ENCODE peak calls at places on chromosomes 12 and 14, in eight cellular contexts. One of them, this sample, is unnamed.

GRCh38 chr12:21950649-21951048 is 9.4 kb upstream of the ABCC9 start:
- DNase-seq in HFF-Myc: no peak
- DNase-seq in Daoy: no peak
- DNase-seq in T-helper 9 cell: no peak
- DNase-seq in dermis blood vessel endothelial cell: no peak
- DNase-seq in PC-3: no peak
- DNase-seq in activated CD4-positive, alpha-beta T cell treated with anti-CD3 and anti-CD28 coated beads, Interleukin-2, amount 50 U/mL, for 24 hours: no peak
- DNase-seq in activated CD8-positive, alpha-beta memory T cell treated with anti-CD3 and anti-CD28 coated beads, Interleukin-2, amount 50 U/mL, for 4 hours: no peak
- DNase-seq in this sample: no peak

GRCh38 chr14:103008768-103009342 is 48.5 kb downstream of the CDC42BPB start:
- DNase-seq in dermis blood vessel endothelial cell: peak
- DNase-seq in HFF-Myc: no peak
- DNase-seq in PC-3: peak
- DNase-seq in activated CD8-positive, alpha-beta memory T cell treated with anti-CD3 and anti-CD28 coated beads, Interleukin-2, amount 50 U/mL, for 4 hours: no peak
- DNase-seq in Daoy: peak
- DNase-seq in T-helper 9 cell: no peak
- DNase-seq in activated CD4-positive, alpha-beta T cell treated with anti-CD3 and anti-CD28 coated beads, Interleukin-2, amount 50 U/mL, for 24 hours: no peak
- DNase-seq in this sample: peak

GRCh38 chr12:56634242-56634836 is 4.2 kb upstream of the BAZ2A start:
- DNase-seq in Daoy: peak
- DNase-seq in PC-3: peak
- DNase-seq in HFF-Myc: no peak
- DNase-seq in T-helper 9 cell: peak
- DNase-seq in activated CD4-positive, alpha-beta T cell treated with anti-CD3 and anti-CD28 coated beads, Interleukin-2, amount 50 U/mL, for 24 hours: no peak
- DNase-seq in dermis blood vessel endothelial cell: peak
- DNase-seq in activated CD8-positive, alpha-beta memory T cell treated with anti-CD3 and anti-CD28 coated beads, Interleukin-2, amount 50 U/mL, for 4 hours: peak
- DNase-seq in this sample: no peak

GRCh38 chr14:74569826-74570591 is 42.0 kb downstream of the LTBP2 start:
- DNase-seq in activated CD4-positive, alpha-beta T cell treated with anti-CD3 and anti-CD28 coated beads, Interleukin-2, amount 50 U/mL, for 24 hours: no peak
- DNase-seq in T-helper 9 cell: no peak
- DNase-seq in activated CD8-positive, alpha-beta memory T cell treated with anti-CD3 and anti-CD28 coated beads, Interleukin-2, amount 50 U/mL, for 4 hours: no peak
- DNase-seq in Daoy: peak
- DNase-seq in dermis blood vessel endothelial cell: peak
- DNase-seq in PC-3: peak
- DNase-seq in HFF-Myc: no peak
- DNase-seq in this sample: peak

GRCh38 chr14:100019156-100019882 is 45.9 kb upstream of the EVL start:
- DNase-seq in dermis blood vessel endothelial cell: no peak
- DNase-seq in activated CD8-positive, alpha-beta memory T cell treated with anti-CD3 and anti-CD28 coated beads, Interleukin-2, amount 50 U/mL, for 4 hours: no peak
- DNase-seq in T-helper 9 cell: no peak
- DNase-seq in Daoy: no peak
- DNase-seq in activated CD4-positive, alpha-beta T cell treated with anti-CD3 and anti-CD28 coated beads, Interleukin-2, amount 50 U/mL, for 24 hours: no peak
- DNase-seq in PC-3: no peak
- DNase-seq in HFF-Myc: no peak
- DNase-seq in this sample: no peak

GRCh38 chr14:92599786-92600185 is 86.2 kb downstream of the RIN3 start:
- DNase-seq in activated CD4-positive, alpha-beta T cell treated with anti-CD3 and anti-CD28 coated beads, Interleukin-2, amount 50 U/mL, for 24 hours: no peak
- DNase-seq in PC-3: peak
- DNase-seq in Daoy: peak
- DNase-seq in activated CD8-positive, alpha-beta memory T cell treated with anti-CD3 and anti-CD28 coated beads, Interleukin-2, amount 50 U/mL, for 4 hours: no peak
- DNase-seq in HFF-Myc: no peak
- DNase-seq in T-helper 9 cell: no peak
- DNase-seq in dermis blood vessel endothelial cell: no peak
- DNase-seq in this sample: no peak

GRCh38 chr12:50453872-50454271 is 50.9 kb upstream of the DIP2B start:
- DNase-seq in HFF-Myc: no peak
- DNase-seq in activated CD8-positive, alpha-beta memory T cell treated with anti-CD3 and anti-CD28 coated beads, Interleukin-2, amount 50 U/mL, for 4 hours: no peak
- DNase-seq in Daoy: no peak
- DNase-seq in T-helper 9 cell: no peak
- DNase-seq in PC-3: peak
- DNase-seq in activated CD4-positive, alpha-beta T cell treated with anti-CD3 and anti-CD28 coated beads, Interleukin-2, amount 50 U/mL, for 24 hours: no peak
- DNase-seq in dermis blood vessel endothelial cell: no peak
- DNase-seq in this sample: no peak

GRCh38 chr12:44794867-44795266 is 81.2 kb downstream of the NELL2 start:
- DNase-seq in dermis blood vessel endothelial cell: no peak
- DNase-seq in HFF-Myc: no peak
- DNase-seq in T-helper 9 cell: no peak
- DNase-seq in Daoy: no peak
- DNase-seq in PC-3: no peak
- DNase-seq in activated CD8-positive, alpha-beta memory T cell treated with anti-CD3 and anti-CD28 coated beads, Interleukin-2, amount 50 U/mL, for 4 hours: no peak
- DNase-seq in activated CD4-positive, alpha-beta T cell treated with anti-CD3 and anti-CD28 coated beads, Interleukin-2, amount 50 U/mL, for 24 hours: no peak
- DNase-seq in this sample: no peak

GRCh38 chr14:50773632-50774541 is 57.1 kb downstream of the NIN start:
- DNase-seq in PC-3: peak
- DNase-seq in activated CD8-positive, alpha-beta memory T cell treated with anti-CD3 and anti-CD28 coated beads, Interleukin-2, amount 50 U/mL, for 4 hours: no peak
- DNase-seq in dermis blood vessel endothelial cell: peak
- DNase-seq in HFF-Myc: peak
- DNase-seq in Daoy: peak
- DNase-seq in T-helper 9 cell: peak
- DNase-seq in activated CD4-positive, alpha-beta T cell treated with anti-CD3 and anti-CD28 coated beads, Interleukin-2, amount 50 U/mL, for 24 hours: no peak
- DNase-seq in this sample: peak